ENCODE peak calls at places on chromosomes 2 and 18, in five cellular contexts. One of them, this sample, is unnamed.

GRCh38 chr2:43788646-43789045 is 14.8 kb downstream of the DYNC2LI1 start:
- DNase-seq in GM12878: no peak
- DNase-seq in endothelial cell of umbilical vein: no peak
- DNase-seq in GM23248: no peak
- DNase-seq in PC-3: no peak
- DNase-seq in this sample: no peak

GRCh38 chr18:46335551-46336059 is 231.4 kb downstream of the HAUS1 start:
- DNase-seq in GM12878: no peak
- DNase-seq in endothelial cell of umbilical vein: no peak
- DNase-seq in PC-3: no peak
- DNase-seq in GM23248: no peak
- DNase-seq in this sample: no peak

GRCh38 chr2:239476757-239477565 is 76.1 kb upstream of the HDAC4 start:
- DNase-seq in endothelial cell of umbilical vein: no peak
- DNase-seq in PC-3: no peak
- DNase-seq in GM12878: no peak
- DNase-seq in GM23248: no peak
- DNase-seq in this sample: no peak

GRCh38 chr2:69771461-69771860 is 29.5 kb downstream of the ANXA4 start:
- DNase-seq in GM12878: no peak
- DNase-seq in GM23248: peak; percentile 59
- DNase-seq in endothelial cell of umbilical vein: no peak
- DNase-seq in PC-3: no peak
- DNase-seq in this sample: no peak

GRCh38 chr2:151947524-151948165 is 119.4 kb upstream of the ARL5A start:
- DNase-seq in PC-3: peak; percentile 25
- DNase-seq in endothelial cell of umbilical vein: peak; percentile 74
- DNase-seq in GM23248: peak; percentile 30
- DNase-seq in GM12878: no peak
- DNase-seq in this sample: no peak

GRCh38 chr2:226963528-226963927 is 127.7 kb downstream of the RHBDD1 start:
- DNase-seq in GM12878: no peak
- DNase-seq in PC-3: peak; percentile 71
- DNase-seq in GM23248: peak; percentile 78
- DNase-seq in endothelial cell of umbilical vein: no peak
- DNase-seq in this sample: no peak

GRCh38 chr18:21897811-21898210 is 157.2 kb downstream of the MIB1 start:
- DNase-seq in PC-3: peak; percentile 77
- DNase-seq in GM23248: peak; percentile 65
- DNase-seq in endothelial cell of umbilical vein: peak; percentile 57
- DNase-seq in GM12878: no peak
- DNase-seq in this sample: peak; percentile 24

GRCh38 chr2:2656046-2656715 is 325.1 kb upstream of the MYT1L start:
- DNase-seq in endothelial cell of umbilical vein: no peak
- DNase-seq in PC-3: no peak
- DNase-seq in GM12878: no peak
- DNase-seq in GM23248: no peak
- DNase-seq in this sample: no peak

GRCh38 chr2:239523147-239523943 is 122.5 kb upstream of the HDAC4 start:
- DNase-seq in GM23248: no peak
- DNase-seq in GM12878: no peak
- DNase-seq in endothelial cell of umbilical vein: no peak
- DNase-seq in PC-3: no peak
- DNase-seq in this sample: no peak

GRCh38 chr2:101400516-101401315 is 13.4 kb upstream of the CREG2 start:
- DNase-seq in GM23248: no peak
- DNase-seq in PC-3: no peak
- DNase-seq in endothelial cell of umbilical vein: no peak
- DNase-seq in GM12878: no peak
- DNase-seq in this sample: no peak

GRCh38 chr18:27983780-27984179 is 193.2 kb downstream of the CDH2 start:
- DNase-seq in GM12878: no peak
- DNase-seq in endothelial cell of umbilical vein: no peak
- DNase-seq in PC-3: peak; percentile 12
- DNase-seq in GM23248: no peak
- DNase-seq in this sample: no peak

GRCh38 chr2:10344105-10345066 is 41.7 kb downstream of the HPCAL1 start:
- DNase-seq in GM23248: peak; percentile 26
- DNase-seq in GM12878: no peak
- DNase-seq in endothelial cell of umbilical vein: no peak
- DNase-seq in PC-3: no peak
- DNase-seq in this sample: no peak

GRCh38 chr2:189580662-189581353 is at the start of gene SLC40A1:
- DNase-seq in GM23248: peak; percentile 56
- DNase-seq in PC-3: peak; percentile 61
- DNase-seq in endothelial cell of umbilical vein: peak; percentile 86
- DNase-seq in GM12878: no peak
- DNase-seq in this sample: peak; percentile 53

GRCh38 chr2:189578272-189578671 is 2.3 kb downstream of the SLC40A1 start:
- DNase-seq in GM23248: no peak
- DNase-seq in endothelial cell of umbilical vein: no peak
- DNase-seq in GM12878: no peak
- DNase-seq in PC-3: no peak
- DNase-seq in this sample: no peak

GRCh38 chr2:189581354-189582139 is 961 bp upstream of the SLC40A1 start:
- DNase-seq in PC-3: peak; percentile 24
- DNase-seq in GM23248: no peak
- DNase-seq in endothelial cell of umbilical vein: no peak
- DNase-seq in GM12878: no peak
- DNase-seq in this sample: peak; percentile 42

GRCh38 chr2:189579585-189579984 is 1.0 kb downstream of the SLC40A1 start:
- DNase-seq in PC-3: no peak
- DNase-seq in endothelial cell of umbilical vein: peak; percentile 48
- DNase-seq in GM23248: peak; percentile 26
- DNase-seq in GM12878: no peak
- DNase-seq in this sample: no peak

GRCh38 chr2:189580267-189580661 is 322 bp downstream of the SLC40A1 start:
- DNase-seq in GM23248: no peak
- DNase-seq in GM12878: no peak
- DNase-seq in endothelial cell of umbilical vein: no peak
- DNase-seq in PC-3: no peak
- DNase-seq in this sample: peak; percentile 46
- TF ChIP-seq EZH2 in GM23248: no peak
- TF ChIP-seq EZH2 in GM12878: no peak
- TF ChIP-seq EZH2 in endothelial cell of umbilical vein: no peak
- TF ChIP-seq EZH2 in PC-3: no peak
- TF ChIP-seq EZH2 in this sample: no peak

DNA sequence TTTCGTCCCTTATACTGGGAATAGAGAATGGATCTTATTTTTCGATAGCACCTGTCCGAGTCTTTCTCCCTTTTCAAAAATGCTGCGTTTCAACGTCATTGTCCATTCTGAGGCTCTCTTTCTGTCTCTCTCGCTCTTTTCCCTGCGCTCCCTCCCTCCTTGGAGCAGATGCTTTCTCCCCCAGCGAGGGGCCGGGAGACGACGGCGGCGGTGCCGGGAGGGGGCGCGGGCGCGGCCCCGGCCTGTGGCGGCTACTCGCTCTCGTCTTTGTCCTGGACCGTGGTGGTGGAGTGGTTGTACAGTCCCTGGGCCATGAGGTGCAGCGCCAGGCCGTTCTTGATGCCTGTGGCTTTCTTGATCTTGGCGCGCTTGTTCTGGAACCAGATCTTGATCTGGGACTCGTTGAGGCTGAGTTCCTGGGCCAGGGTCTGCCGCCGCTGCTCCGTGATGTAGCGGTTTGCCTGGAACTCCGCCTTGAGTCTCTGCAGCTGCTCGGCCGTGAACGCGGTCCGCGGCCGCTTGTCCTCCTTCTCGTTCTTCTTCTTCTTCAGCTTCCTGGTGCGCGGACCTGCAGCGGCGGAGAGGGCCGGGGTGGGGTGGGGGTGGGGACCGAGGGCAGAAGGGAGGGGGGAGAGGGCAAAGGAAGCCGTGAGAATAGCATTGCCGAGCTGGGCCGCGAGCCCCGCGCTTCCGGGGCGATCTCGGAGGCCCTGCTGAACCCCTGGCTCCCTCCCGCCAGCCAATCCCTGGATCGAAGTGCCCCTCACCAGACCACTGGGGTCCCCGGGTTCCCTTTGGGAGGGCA is 4.6 kb downstream of the EN1 start:
- DNase-seq in GM23248: no peak
- DNase-seq in endothelial cell of umbilical vein: peak; percentile 20
- DNase-seq in GM12878: no peak
- DNase-seq in PC-3: no peak
- DNase-seq in this sample: no peak
- TF ChIP-seq EZH2 in GM23248: no peak
- TF ChIP-seq EZH2 in endothelial cell of umbilical vein: peak; percentile 97
- TF ChIP-seq EZH2 in GM12878: no peak
- TF ChIP-seq EZH2 in PC-3: no peak
- TF ChIP-seq EZH2 in this sample: no peak

GRCh38 chr2:60553496-60553991 is at the start of gene BCL11A:
- DNase-seq in GM23248: peak; percentile 84
- DNase-seq in endothelial cell of umbilical vein: peak; percentile 74
- DNase-seq in PC-3: peak; percentile 77
- DNase-seq in GM12878: no peak
- DNase-seq in this sample: no peak

GRCh38 chr2:60550984-60551240 is 2.5 kb downstream of the BCL11A start:
- DNase-seq in PC-3: no peak
- DNase-seq in GM12878: no peak
- DNase-seq in endothelial cell of umbilical vein: no peak
- DNase-seq in GM23248: no peak
- DNase-seq in this sample: no peak

GRCh38 chr2:60552851-60553495 is 481 bp downstream of the BCL11A start:
- DNase-seq in PC-3: no peak
- DNase-seq in GM23248: peak; percentile 42
- DNase-seq in endothelial cell of umbilical vein: no peak
- DNase-seq in GM12878: no peak
- DNase-seq in this sample: no peak

GRCh38 chr2:60551241-60552095 is 2.0 kb downstream of the BCL11A start:
- DNase-seq in endothelial cell of umbilical vein: no peak
- DNase-seq in GM12878: no peak
- DNase-seq in GM23248: peak; percentile 79
- DNase-seq in PC-3: peak; percentile 67
- DNase-seq in this sample: no peak

DNA sequence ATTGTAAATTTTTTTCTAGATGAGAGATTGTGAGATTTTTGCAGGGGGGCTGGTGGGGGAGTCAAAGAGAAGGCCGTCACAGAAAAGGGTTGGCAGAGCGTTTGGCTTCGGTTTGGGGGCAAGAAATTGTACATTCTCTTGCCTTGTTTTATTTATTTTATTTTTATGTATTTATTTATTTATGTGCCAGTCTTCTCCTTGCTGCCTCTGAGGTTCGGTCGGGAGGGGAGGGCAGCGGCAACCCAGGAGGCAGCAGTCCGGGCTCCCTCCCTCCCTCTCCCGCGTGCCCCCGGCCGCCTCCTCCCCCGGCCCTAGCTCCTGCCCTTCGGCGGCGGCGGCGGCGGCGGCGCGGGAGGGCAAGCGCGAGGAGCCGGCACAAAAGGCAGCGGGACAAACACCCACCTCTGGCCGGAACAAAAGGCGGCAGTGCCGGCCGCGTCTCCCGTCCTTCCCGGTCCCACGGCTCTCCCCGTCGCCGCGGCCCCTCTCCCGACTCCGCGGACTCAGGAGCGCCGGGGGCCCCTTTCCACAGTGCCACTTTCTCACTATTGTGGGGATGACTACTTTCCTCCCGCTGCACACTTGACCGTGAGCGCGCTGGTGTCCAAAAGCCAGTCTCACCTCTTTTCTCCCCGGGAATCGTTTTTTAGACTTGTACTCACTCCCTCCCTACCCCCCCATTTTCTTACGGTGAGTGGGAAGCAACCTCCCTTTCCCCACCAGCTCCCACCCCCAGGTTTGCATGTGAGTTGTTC is 1.2 kb downstream of the BCL11A start:
- DNase-seq in GM23248: peak; percentile 62
- DNase-seq in PC-3: peak; percentile 45
- DNase-seq in endothelial cell of umbilical vein: peak; percentile 8
- DNase-seq in GM12878: no peak
- DNase-seq in this sample: no peak
- TF ChIP-seq EZH2 in GM23248: no peak
- TF ChIP-seq EZH2 in PC-3: no peak
- TF ChIP-seq EZH2 in endothelial cell of umbilical vein: peak; percentile 86
- TF ChIP-seq EZH2 in GM12878: no peak
- TF ChIP-seq EZH2 in this sample: no peak

GRCh38 chr2:237625777-237626176 is 1.6 kb upstream of the LRRFIP1 start:
- DNase-seq in PC-3: no peak
- DNase-seq in GM12878: no peak
- DNase-seq in endothelial cell of umbilical vein: no peak
- DNase-seq in GM23248: no peak
- DNase-seq in this sample: no peak

GRCh38 chr2:237627463-237628321 is at the start of gene LRRFIP1:
- DNase-seq in GM12878: no peak
- DNase-seq in PC-3: peak; percentile 31
- DNase-seq in endothelial cell of umbilical vein: peak; percentile 31
- DNase-seq in GM23248: peak; percentile 63
- DNase-seq in this sample: no peak

GRCh38 chr2:237628482-237629187 is 1.2 kb downstream of the LRRFIP1 start:
- DNase-seq in PC-3: no peak
- DNase-seq in endothelial cell of umbilical vein: no peak
- DNase-seq in GM12878: no peak
- DNase-seq in GM23248: no peak
- DNase-seq in this sample: no peak

GRCh38 chr2:237625216-237625705 is 2.1 kb upstream of the LRRFIP1 start:
- DNase-seq in endothelial cell of umbilical vein: no peak
- DNase-seq in GM23248: no peak
- DNase-seq in PC-3: no peak
- DNase-seq in GM12878: no peak
- DNase-seq in this sample: no peak

GRCh38 chr2:237626813-237627451 is 455 bp upstream of the LRRFIP1 start:
- DNase-seq in PC-3: no peak
- DNase-seq in GM23248: peak; percentile 27
- DNase-seq in endothelial cell of umbilical vein: no peak
- DNase-seq in GM12878: no peak
- DNase-seq in this sample: no peak
- TF ChIP-seq EZH2 in PC-3: no peak
- TF ChIP-seq EZH2 in GM23248: no peak
- TF ChIP-seq EZH2 in endothelial cell of umbilical vein: peak; percentile 38
- TF ChIP-seq EZH2 in GM12878: no peak
- TF ChIP-seq EZH2 in this sample: no peak

This sample was measured in PC-9.